ENCODE peak calls at places on chromosome 15, in ten cellular contexts. L is tibial nerve; O is renal cortical epithelial cell; V is stimulated activated CD4-positive, alpha-beta T cell treated with anti-CD3 and anti-CD28 coated beads, Interleukin-12 subunit alpha, Interleukin-12 subunit beta, amount 100 ng/mL, for 48 hours; P is AML-193; T is right cardiac atrium; X is MM.1S; E is activated CD4-positive, alpha-beta memory T cell treated with anti-CD3 and anti-CD28 coated beads for 36 hours; H is posterior cingulate gyrus; C is activated T-helper 1 cell treated with anti-CD3 and anti-CD28 coated beads, Interleukin-12 subunit alpha, Interleukin-12 subunit beta, Interleukin-2, Interleukin-4 antibody, amounts not matched to agents 30 ng/mL and 10 ng/mL and 1 ng/mL, durations not matched to agents 14 hours and 24 hours and 36 hours. W is an unnamed sample.

GRCh38 chr15:82831894-82832600 is 22.6 kb downstream of the WHAMM start:
- DNase-seq in C (no peak), L (peak), P (no peak), T (no peak), H (no peak), O (peak), E (no peak), X (no peak), V (no peak), W (no peak)

GRCh38 chr15:88498991-88499390 is 31.5 kb downstream of the MRPS11 start:
- DNase-seq in O (peak), P (no peak), L (no peak), X (no peak), C (no peak), T (no peak), V (no peak), H (no peak), E (no peak), W (no peak)

GRCh38 chr15:90870354-90871096 is 2.1 kb downstream of the FURIN start:
- DNase-seq in T (no peak), H (no peak), V (no peak), X (no peak), C (no peak), P (no peak), O (no peak), E (no peak), L (no peak), W (no peak)

GRCh38 chr15:63858881-63859280 is 25.1 kb upstream of the HERC1 start:
- DNase-seq in L (no peak), P (no peak), X (no peak), H (no peak), C (no peak), O (no peak), T (peak), E (no peak), V (no peak), W (no peak)

GRCh38 chr15:77584201-77584600 is 48.5 kb downstream of the LINGO1 start:
- DNase-seq in C (no peak), E (no peak), V (no peak), T (no peak), H (no peak), P (no peak), O (no peak), L (no peak), X (no peak), W (no peak)

GRCh38 chr15:43134157-43134637 is 811 bp downstream of the TMEM62 start:
- DNase-seq in C (no peak), L (no peak), P (peak), T (no peak), V (no peak), O (no peak), E (no peak), X (peak), H (no peak), W (no peak)

GRCh38 chr15:92034227-92034626 is 180.7 kb downstream of the SLCO3A1 start:
- DNase-seq in L (no peak), E (no peak), P (no peak), V (no peak), T (no peak), H (no peak), X (no peak), C (no peak), O (no peak), W (no peak)

GRCh38 chr15:71485094-71485693 is 325.2 kb upstream of the NR2E3 start:
- DNase-seq in E (no peak), V (no peak), L (no peak), X (no peak), O (no peak), C (no peak), T (no peak), H (no peak), P (no peak), W (no peak)

GRCh38 chr15:33586791-33587697 is 276.3 kb downstream of the RYR3 start:
- DNase-seq in T (no peak), P (no peak), H (no peak), L (no peak), O (peak), V (no peak), X (no peak), E (no peak), C (no peak), W (no peak)

GRCh38 chr15:66508293-66508883 is 3.3 kb downstream of the ZWILCH start:
- DNase-seq in V (no peak), X (no peak), O (peak), P (no peak), E (no peak), T (no peak), L (no peak), C (no peak), H (no peak), W (no peak)

GRCh38 chr15:94395626-94396025 is 164.3 kb downstream of the MCTP2 start:
- DNase-seq in E (no peak), V (no peak), L (no peak), X (no peak), H (no peak), T (no peak), O (peak), P (no peak), C (no peak), W (no peak)

GRCh38 chr15:56327721-56328502 is 37.3 kb upstream of the TEX9 start:
- DNase-seq in C (no peak), V (no peak), O (no peak), X (no peak), P (no peak), L (no peak), E (no peak), T (no peak), H (no peak), W (no peak)

GRCh38 chr15:28960979-28961378 is 75.2 kb downstream of the APBA2 start:
- DNase-seq in E (no peak), T (no peak), O (peak), X (no peak), C (no peak), H (no peak), V (no peak), P (no peak), L (no peak), W (no peak)

W was measured in stimulated activated naive B cell treated with anti-CD40 and anti-IgM and Interleukin-4, amounts not matched to agents 10 μg/mL and 1 μg/mL and 100 μg/mL, for 72 hours.